ENCODE peak calls at places on chromosomes 16 and 17, in five cellular contexts. One of them, this sample, is unnamed.

GRCh38 chr16:57578521-57579360 is 36.3 kb downstream of the ADGRG5 start:
- DNase-seq in HTR-8/SVneo: no peak
- DNase-seq in activated CD8-positive, alpha-beta memory T cell treated with anti-CD3 and anti-CD28 coated beads for 1 hour: no peak
- DNase-seq in CD4-positive, CD25-positive, alpha-beta regulatory T cell: no peak
- DNase-seq in naive thymus-derived CD4-positive, alpha-beta T cell: no peak
- DNase-seq in this sample: no peak

GRCh38 chr17:42723636-42724035 is 21.2 kb downstream of the EZH1 start:
- DNase-seq in HTR-8/SVneo: no peak
- DNase-seq in CD4-positive, CD25-positive, alpha-beta regulatory T cell: no peak
- DNase-seq in naive thymus-derived CD4-positive, alpha-beta T cell: no peak
- DNase-seq in activated CD8-positive, alpha-beta memory T cell treated with anti-CD3 and anti-CD28 coated beads for 1 hour: no peak
- DNase-seq in this sample: no peak

GRCh38 chr17:31529841-31530251 is 138.4 kb downstream of the RAB11FIP4 start:
- DNase-seq in activated CD8-positive, alpha-beta memory T cell treated with anti-CD3 and anti-CD28 coated beads for 1 hour: no peak
- DNase-seq in naive thymus-derived CD4-positive, alpha-beta T cell: no peak
- DNase-seq in CD4-positive, CD25-positive, alpha-beta regulatory T cell: no peak
- DNase-seq in HTR-8/SVneo: no peak
- DNase-seq in this sample: no peak

GRCh38 chr16:13176711-13177110 is 275.3 kb downstream of the SHISA9 start:
- DNase-seq in CD4-positive, CD25-positive, alpha-beta regulatory T cell: no peak
- DNase-seq in HTR-8/SVneo: no peak
- DNase-seq in naive thymus-derived CD4-positive, alpha-beta T cell: no peak
- DNase-seq in activated CD8-positive, alpha-beta memory T cell treated with anti-CD3 and anti-CD28 coated beads for 1 hour: no peak
- DNase-seq in this sample: no peak

GRCh38 chr16:1953734-1954133 is 755 bp downstream of the RPL3L start:
- DNase-seq in activated CD8-positive, alpha-beta memory T cell treated with anti-CD3 and anti-CD28 coated beads for 1 hour: no peak
- DNase-seq in HTR-8/SVneo: no peak
- DNase-seq in CD4-positive, CD25-positive, alpha-beta regulatory T cell: no peak
- DNase-seq in naive thymus-derived CD4-positive, alpha-beta T cell: no peak
- DNase-seq in this sample: no peak

GRCh38 chr16:74184839-74185238 is 111.8 kb upstream of the PSMD7 start:
- DNase-seq in HTR-8/SVneo: no peak
- DNase-seq in naive thymus-derived CD4-positive, alpha-beta T cell: no peak
- DNase-seq in CD4-positive, CD25-positive, alpha-beta regulatory T cell: no peak
- DNase-seq in activated CD8-positive, alpha-beta memory T cell treated with anti-CD3 and anti-CD28 coated beads for 1 hour: no peak
- DNase-seq in this sample: no peak

GRCh38 chr17:75694536-75694935 is 26.7 kb upstream of the ITGB4 start:
- DNase-seq in naive thymus-derived CD4-positive, alpha-beta T cell: no peak
- DNase-seq in CD4-positive, CD25-positive, alpha-beta regulatory T cell: no peak
- DNase-seq in activated CD8-positive, alpha-beta memory T cell treated with anti-CD3 and anti-CD28 coated beads for 1 hour: no peak
- DNase-seq in HTR-8/SVneo: no peak
- DNase-seq in this sample: no peak

GRCh38 chr16:57238682-57239081 is 6.4 kb upstream of the ARL2BP start:
- DNase-seq in activated CD8-positive, alpha-beta memory T cell treated with anti-CD3 and anti-CD28 coated beads for 1 hour: no peak
- DNase-seq in HTR-8/SVneo: no peak
- DNase-seq in naive thymus-derived CD4-positive, alpha-beta T cell: no peak
- DNase-seq in CD4-positive, CD25-positive, alpha-beta regulatory T cell: no peak
- DNase-seq in this sample: no peak

GRCh38 chr16:2751577-2752034 is 832 bp upstream of the SRRM2 start:
- DNase-seq in activated CD8-positive, alpha-beta memory T cell treated with anti-CD3 and anti-CD28 coated beads for 1 hour: no peak
- DNase-seq in HTR-8/SVneo: peak
- DNase-seq in CD4-positive, CD25-positive, alpha-beta regulatory T cell: no peak
- DNase-seq in naive thymus-derived CD4-positive, alpha-beta T cell: no peak
- DNase-seq in this sample: no peak

This sample was measured in NCI-H1048.